ENCODE peak calls at places on chromosomes 2 and 18, in six cellular contexts. V, H, L, A, R and F are unnamed samples.
A peak's percentile ranks its signal among the peaks of the same experiment; 100 is the strongest.

GRCh38 chr18:49566985-49567384 is 5.1 kb downstream of the LIPG start:
- DNase-seq in A (no peak), R (no peak), L (no peak), V (no peak), H (no peak), F (no peak)

GRCh38 chr2:116733699-116734098 is 1080.8 kb upstream of the DDX18 start:
- DNase-seq in A (no peak), V (no peak), H (no peak), R (no peak), L (no peak), F (no peak)

GRCh38 chr18:36769611-36770314 is 59.0 kb downstream of the TPGS2 start:
- DNase-seq in V (no peak), A (no peak), R (no peak), H (no peak), L (no peak), F (peak; percentile 36)

GRCh38 chr2:84451579-84451978 is 7.5 kb downstream of the SUCLG1 start:
- DNase-seq in H (no peak), A (no peak), V (no peak), R (no peak), L (no peak), F (no peak)

GRCh38 chr2:66443977-66444855 is 9.3 kb downstream of the MEIS1 start:
- DNase-seq in A (no peak), R (no peak), H (peak; percentile 72), L (no peak), V (no peak), F (no peak)

GRCh38 chr18:75089748-75090327 is 119.1 kb downstream of the PTGR3 start:
- DNase-seq in R (no peak), A (no peak), H (no peak), V (no peak), L (no peak), F (peak; percentile 87)

GRCh38 chr18:41744664-41745063 is 210.4 kb upstream of the PIK3C3 start:
- DNase-seq in A (no peak), V (no peak), L (no peak), H (no peak), R (no peak), F (no peak)

GRCh38 chr2:240235811-240236210 is 95.4 kb upstream of the OTOS start:
- DNase-seq in L (no peak), A (no peak), R (no peak), V (no peak), H (no peak), F (no peak)

GRCh38 chr2:86441789-86442641 is 844 bp downstream of the KDM3A start:
- DNase-seq in H (peak; percentile 50), L (peak; percentile 69), V (peak; percentile 77), R (peak; percentile 59), A (no peak), F (peak; percentile 13)

GRCh38 chr2:162734866-162735265 is 103.7 kb downstream of the KCNH7 start:
- DNase-seq in A (no peak), H (no peak), R (no peak), L (no peak), V (no peak), F (no peak)

GRCh38 chr2:121239471-121239870 is 45.5 kb downstream of the TFCP2L1 start:
- DNase-seq in A (no peak), V (no peak), R (no peak), H (no peak), L (no peak), F (no peak)

GRCh38 chr18:43049021-43049420 is 66.5 kb downstream of the RIT2 start:
- DNase-seq in L (no peak), R (no peak), V (peak; percentile 58), A (no peak), H (no peak), F (no peak)

GRCh38 chr2:199455533-199456382 is 2.0 kb downstream of the SATB2 start:
- DNase-seq in V (peak; percentile 84), A (no peak), R (peak; percentile 85), L (peak; percentile 82), H (no peak), F (peak; percentile 74)

GRCh38 chr2:127826047-127826446 is 15.1 kb upstream of the WDR33 start:
- DNase-seq in A (no peak), H (no peak), R (peak; percentile 26), V (no peak), L (no peak), F (no peak)

GRCh38 chr2:180523629-180524340 is 456.6 kb upstream of the UBE2E3 start:
- DNase-seq in V (peak; percentile 84), A (peak; percentile 75), H (peak; percentile 95), R (peak; percentile 79), L (no peak), F (no peak)

GRCh38 chr18:42574871-42575270 is 540.6 kb downstream of the RIT2 start:
- DNase-seq in R (no peak), H (no peak), A (no peak), L (no peak), V (no peak), F (no peak)

GRCh38 chr18:39952816-39953215 is 2002.2 kb upstream of the PIK3C3 start:
- DNase-seq in R (no peak), A (no peak), H (no peak), L (no peak), V (no peak), F (no peak)

GRCh38 chr2:37671013-37671815 is at the start of gene CDC42EP3:
- DNase-seq in R (peak; percentile 79), V (peak; percentile 93), L (peak; percentile 81), H (peak; percentile 41), A (no peak), F (peak; percentile 36)

GRCh38 chr2:43293744-43294695 is 67.6 kb upstream of the ZFP36L2 start:
- DNase-seq in V (peak; percentile 98), L (no peak), A (peak; percentile 98), R (peak; percentile 96), H (peak; percentile 97), F (peak; percentile 76)

GRCh38 chr18:2958819-2959298 is 54.1 kb downstream of the LPIN2 start:
- DNase-seq in H (no peak), A (no peak), V (no peak), R (no peak), L (no peak), F (no peak)

GRCh38 chr18:62957885-62958472 is 242.6 kb downstream of the PHLPP1 start:
- DNase-seq in L (peak; percentile 44), V (no peak), R (peak; percentile 61), A (no peak), H (no peak), F (no peak)

GRCh38 chr18:8507881-8508280 is 101.4 kb upstream of the RAB12 start:
- DNase-seq in H (peak; percentile 26), A (no peak), L (no peak), V (peak; percentile 61), R (no peak), F (no peak)

GRCh38 chr18:79927597-79928562 is 23.6 kb downstream of the SLC66A2 start:
- DNase-seq in L (peak; percentile 5), A (no peak), H (no peak), R (no peak), V (peak; percentile 52), F (no peak)

GRCh38 chr18:70490008-70490933 is 201.4 kb downstream of the SOCS6 start:
- DNase-seq in H (peak; percentile 30), R (peak; percentile 58), V (no peak), L (peak; percentile 27), A (peak; percentile 17), F (no peak)

GRCh38 chr2:25664531-25665307 is 8.7 kb downstream of the DTNB start:
- DNase-seq in R (peak; percentile 71), H (peak; percentile 41), A (no peak), L (peak; percentile 59), V (peak; percentile 88), F (peak; percentile 28)

GRCh38 chr2:115161531-115162453 is 719.4 kb downstream of the DPP10 start:
- DNase-seq in V (no peak), A (no peak), R (no peak), L (peak; percentile 70), H (no peak), F (no peak)

GRCh38 chr2:119222863-119223520 is 642 bp upstream of the STEAP3 start:
- DNase-seq in H (no peak), V (peak; percentile 86), L (no peak), A (no peak), R (no peak), F (no peak)

GRCh38 chr2:81598437-81598836 is 1293.9 kb upstream of the LRRTM1 start:
- DNase-seq in V (no peak), R (peak; percentile 18), H (no peak), A (no peak), L (no peak), F (no peak)

GRCh38 chr2:20282916-20283592 is 58.1 kb upstream of the SDC1 start:
- DNase-seq in A (no peak), V (no peak), H (no peak), L (peak; percentile 37), R (no peak), F (no peak)

GRCh38 chr2:207706936-207707860 is 4.2 kb upstream of the CCNYL1 start:
- DNase-seq in A (no peak), L (no peak), V (no peak), H (no peak), R (no peak), F (no peak)

GRCh38 chr2:225400060-225400511 is 576 bp downstream of the NYAP2 start:
- DNase-seq in L (no peak), R (peak; percentile 39), A (peak; percentile 36), H (peak; percentile 37), V (peak; percentile 11), F (no peak)

GRCh38 chr18:42373584-42373983 is 418.6 kb downstream of the PIK3C3 start:
- DNase-seq in A (no peak), V (no peak), R (peak; percentile 6), H (no peak), L (no peak), F (no peak)

GRCh38 chr2:234747032-234747431 is 204.8 kb upstream of the SH3BP4 start:
- DNase-seq in R (no peak), A (no peak), V (no peak), H (peak; percentile 38), L (no peak), F (no peak)

GRCh38 chr18:49742563-49743295 is 70.6 kb downstream of the ACAA2 start:
- DNase-seq in A (no peak), L (no peak), H (no peak), R (no peak), V (no peak), F (no peak)

GRCh38 chr18:32296851-32297250 is 107.0 kb downstream of the MEP1B start:
- DNase-seq in H (no peak), A (no peak), R (no peak), V (no peak), L (no peak), F (no peak)

GRCh38 chr2:46200861-46201605 is 96.2 kb upstream of the EPAS1 start:
- DNase-seq in V (no peak), H (no peak), R (no peak), A (no peak), L (no peak), F (no peak)

GRCh38 chr2:30208453-30208852 is 22.9 kb upstream of the LBH start:
- DNase-seq in R (peak; percentile 70), A (peak; percentile 43), H (peak; percentile 67), L (peak; percentile 64), V (no peak), F (peak; percentile 29)

GRCh38 chr18:13026583-13027270 is 35.6 kb downstream of the CEP192 start:
- DNase-seq in V (peak; percentile 72), R (no peak), H (peak; percentile 12), L (no peak), A (no peak), F (no peak)

GRCh38 chr18:12301263-12302005 is 6.6 kb upstream of the TUBB6 start:
- DNase-seq in R (no peak), H (no peak), V (no peak), A (no peak), L (no peak), F (no peak)